ENCODE peak calls at places on chromosomes 11 and 22, in four cellular contexts. Z is K562, U is GM12878, T is HepG2. H is an unnamed sample.

GRCh38 chr22:20781272-20781990 is 7.5 kb downstream of the SERPIND1 start:
- DNase-seq in T (no peak), U (no peak), Z (no peak), H (no peak)

GRCh38 chr11:67271548-67272284 is 5.4 kb downstream of the GRK2 start:
- DNase-seq in U (peak; percentile 39), T (no peak), Z (no peak), H (no peak)

GRCh38 chr22:45994516-45995404 is 17.8 kb upstream of the WNT7B start:
- DNase-seq in T (no peak), U (no peak), Z (peak; percentile 62), H (peak; percentile 33)

GRCh38 chr11:33655842-33656600 is 44.6 kb downstream of the C11orf91 start:
- DNase-seq in T (no peak), U (peak; percentile 53), Z (no peak), H (no peak)

GRCh38 chr11:86160546-86161149 is 83.9 kb upstream of the EED start:
- DNase-seq in Z (no peak), T (peak; percentile 76), U (no peak), H (no peak)

GRCh38 chr11:62399868-62400245 is 19.0 kb upstream of the SCGB1A1 start:
- DNase-seq in T (no peak), U (no peak), Z (no peak), H (no peak)

GRCh38 chr11:92827132-92827531 is 142.3 kb upstream of the MTNR1B start:
- DNase-seq in Z (no peak), U (no peak), T (no peak), H (no peak)

GRCh38 chr11:108857382-108857781 is 192.5 kb downstream of the DDX10 start:
- DNase-seq in U (no peak), Z (no peak), T (no peak), H (no peak)

GRCh38 chr22:20247010-20247505 is 21.1 kb downstream of the RTN4R start:
- DNase-seq in T (no peak), Z (peak; percentile 80), U (peak; percentile 43), H (no peak)

GRCh38 chr11:102467080-102467708 is 14.6 kb upstream of the TMEM123 start:
- DNase-seq in T (no peak), Z (no peak), U (no peak), H (no peak)

GRCh38 chr11:19929147-19929546 is 216.5 kb downstream of the NAV2 start:
- DNase-seq in T (no peak), Z (no peak), U (no peak), H (no peak)

GRCh38 chr11:61659413-61660196 is 20.6 kb upstream of the DAGLA start:
- DNase-seq in U (no peak), Z (no peak), T (no peak), H (no peak)

DNA sequence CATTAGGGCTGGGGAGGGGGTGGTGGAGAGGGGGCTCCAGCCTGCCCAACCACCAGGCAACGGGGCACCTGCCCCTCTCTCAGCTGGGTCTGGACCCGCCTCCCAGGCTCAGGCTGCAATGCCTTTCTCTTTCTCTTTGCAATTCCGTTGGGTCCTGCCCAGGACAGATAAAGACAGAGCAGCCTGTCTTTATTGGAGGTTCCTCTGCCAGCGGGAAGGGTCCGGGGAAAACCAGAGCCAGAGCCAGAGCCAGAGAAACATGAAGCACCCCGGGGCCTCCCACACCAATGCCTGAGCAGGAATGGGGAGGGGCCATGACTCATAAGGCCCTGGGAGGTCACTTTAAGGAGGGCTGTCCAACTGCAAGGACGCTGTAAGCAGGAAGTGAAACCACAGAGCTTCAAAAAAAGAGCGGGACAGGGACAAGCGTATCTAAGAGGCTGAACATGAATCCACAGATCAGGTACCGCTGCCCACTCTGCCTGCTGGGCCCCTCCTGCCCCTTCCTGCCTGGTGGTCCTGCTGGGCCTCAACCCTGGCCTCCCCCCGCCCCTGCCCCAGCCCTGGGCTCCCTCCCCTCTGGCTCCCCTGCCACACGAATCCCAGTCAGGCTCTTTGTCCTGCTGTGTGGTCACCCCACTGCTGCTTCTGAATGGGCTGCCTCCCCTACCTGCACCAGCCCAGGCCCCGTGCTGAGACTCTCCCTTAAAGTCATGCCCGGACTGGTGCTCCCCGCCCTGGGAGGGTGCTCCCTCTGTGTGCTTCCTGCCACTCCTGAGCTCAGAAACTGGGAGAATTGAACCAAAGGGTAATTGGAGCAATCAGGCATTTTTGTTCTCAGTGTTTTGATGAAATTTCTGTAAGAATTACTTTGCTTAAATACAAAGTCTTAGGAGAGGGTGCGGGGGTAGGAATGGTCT is at the start of gene APOBEC3B:
- DNase-seq in T (peak; percentile 86), Z (peak; percentile 89), U (peak; percentile 85), H (no peak)
- TF ChIP-seq ZNF274 in T (no peak), Z (no peak), U (no peak), H (no peak)

DNA sequence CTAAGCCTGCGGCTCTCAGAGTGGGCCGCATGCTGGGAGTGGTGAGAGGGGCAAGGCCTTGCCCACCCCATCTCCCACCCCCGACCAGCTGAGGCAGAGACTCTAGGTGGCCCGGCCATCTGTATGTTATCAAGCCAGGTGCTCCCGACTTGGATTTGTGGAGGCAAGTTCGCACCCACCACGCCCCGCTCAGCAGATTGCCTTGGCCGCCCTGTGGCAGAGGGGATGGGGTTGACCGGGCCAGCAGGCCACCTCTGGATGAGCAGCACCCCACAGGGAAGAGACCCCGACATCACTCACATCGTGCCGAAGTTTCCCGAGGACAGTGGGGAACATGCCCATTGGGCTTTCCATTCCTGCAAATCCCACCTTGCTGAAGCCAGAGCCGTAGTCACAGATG is 40.8 kb downstream of the DHCR7 start:
- DNase-seq in U (no peak), Z (no peak), T (no peak), H (no peak)
- TF ChIP-seq ZNF274 in U (no peak), Z (no peak), T (no peak), H (no peak)

GRCh38 chr11:28535677-28536076 is 427.5 kb downstream of the METTL15 start:
- DNase-seq in U (no peak), Z (no peak), T (no peak), H (no peak)
- TF ChIP-seq ZNF274 in U (no peak), Z (no peak), T (no peak), H (no peak)

GRCh38 chr11:44780940-44781631 is 54.3 kb downstream of the TSPAN18 start:
- DNase-seq in Z (peak; percentile 94), U (no peak), T (no peak), H (no peak)
- TF ChIP-seq ZNF274 in Z (peak; percentile 43), U (no peak), T (no peak), H (no peak)

DNA sequence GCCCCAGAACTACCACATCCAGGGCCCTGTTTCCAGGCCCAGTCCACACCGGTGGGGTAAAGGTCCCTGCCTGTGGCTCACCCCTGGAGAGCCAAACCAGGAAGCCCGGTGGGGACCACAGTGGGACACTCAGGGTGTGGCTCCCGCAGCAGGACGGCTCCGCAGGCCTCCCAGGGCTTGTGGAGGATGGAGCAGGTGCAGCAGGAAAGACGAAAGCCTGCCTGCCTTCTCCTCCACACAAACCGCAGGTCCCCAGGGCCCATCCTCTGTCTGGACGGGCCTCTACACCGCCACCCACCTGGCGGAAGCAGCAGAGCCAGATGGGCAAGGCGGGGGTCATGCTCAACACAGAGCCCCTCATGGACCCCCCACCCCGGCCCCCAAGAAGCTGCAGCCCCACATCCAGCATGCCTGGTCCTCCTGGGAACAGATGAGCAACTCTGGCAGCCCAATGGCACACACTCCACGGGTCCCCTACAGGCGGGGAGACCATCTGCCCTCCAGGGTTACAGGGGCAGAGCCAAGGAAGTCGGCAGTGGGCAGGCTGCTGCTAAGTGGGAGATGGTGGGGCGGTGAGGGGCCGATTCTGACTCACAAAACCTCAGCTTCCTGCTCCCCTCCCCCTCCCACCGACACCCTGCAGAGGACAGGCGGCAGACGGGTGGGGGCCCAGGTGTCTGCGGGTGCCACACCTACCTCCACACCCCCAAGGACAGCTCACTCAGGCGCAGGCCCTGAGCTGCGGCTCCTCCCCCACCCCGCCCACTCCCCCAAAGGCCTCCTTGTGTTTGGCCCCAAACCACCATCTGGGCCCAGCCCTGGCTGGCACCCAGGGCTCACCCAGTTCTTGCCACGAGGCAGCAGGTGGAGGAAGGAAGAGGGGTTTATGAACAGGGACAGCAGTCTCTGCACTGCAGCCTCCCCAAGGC is 5.2 kb downstream of the SBF1 start:
- DNase-seq in T (no peak), U (peak; percentile 87), Z (peak; percentile 77), H (no peak)
- TF ChIP-seq ZNF274 in T (no peak), U (no peak), Z (no peak), H (no peak)

DNA sequence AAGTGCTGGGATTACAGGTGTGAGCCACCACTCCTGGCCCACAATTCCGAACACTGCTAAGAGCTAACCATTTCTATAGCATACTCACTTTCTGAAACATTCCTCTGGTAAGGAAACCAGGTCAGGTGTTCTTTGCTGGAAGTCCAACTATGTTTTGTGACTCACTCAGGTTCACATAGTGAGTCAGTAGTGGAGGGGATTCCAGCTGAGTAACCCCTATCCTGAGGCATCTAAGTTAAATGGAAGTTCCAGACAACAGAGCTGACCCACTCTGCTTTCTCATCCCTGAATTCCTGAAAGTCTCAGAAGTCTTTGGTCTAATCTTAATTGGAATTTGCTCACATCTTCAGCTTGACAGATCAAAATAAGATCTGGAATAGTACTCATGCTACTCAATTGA is 3.0 kb upstream of the CHRNA10 start:
- DNase-seq in T (peak; percentile 5), U (no peak), Z (peak; percentile 5), H (no peak)
- TF ChIP-seq ZNF274 in T (no peak), U (no peak), Z (no peak), H (no peak)